ENCODE peak calls at places on chromosomes 11 and 22, in seven cellular contexts. D, U, Y, R, M, W and C are unnamed samples.

GRCh38 chr22:23054531-23055257 is 15.6 kb upstream of the GNAZ start:
- DNase-seq in R (no peak), D (no peak), U (no peak), Y (no peak), W (no peak), M (peak), C (no peak)

GRCh38 chr11:46285594-46286033 is 8.2 kb downstream of the CREB3L1 start:
- DNase-seq in M (no peak), R (no peak), Y (no peak), D (peak), W (no peak), U (no peak), C (no peak)

GRCh38 chr22:47837703-47838102 is 1075.3 kb downstream of the TBC1D22A start:
- DNase-seq in D (peak), U (no peak), M (peak), Y (no peak), R (no peak), W (no peak), C (peak)

GRCh38 chr11:71086687-71087258 is 165.6 kb downstream of the SHANK2 start:
- DNase-seq in R (no peak), W (no peak), Y (no peak), D (peak), U (peak), M (peak), C (peak)

GRCh38 chr22:26893034-26893710 is 235.8 kb downstream of the MIAT start:
- DNase-seq in U (no peak), R (no peak), M (no peak), Y (no peak), W (no peak), D (no peak), C (no peak)

GRCh38 chr11:88886796-88887195 is 179.0 kb downstream of the GRM5 start:
- DNase-seq in R (peak), D (peak), M (peak), U (peak), Y (no peak), W (no peak), C (peak)

GRCh38 chr11:46597155-46597554 is 3.3 kb upstream of the AMBRA1 start:
- DNase-seq in M (no peak), D (no peak), Y (no peak), W (no peak), U (no peak), R (no peak), C (no peak)

GRCh38 chr11:66417000-66417399 is 3.8 kb upstream of the NPAS4 start:
- DNase-seq in Y (no peak), R (no peak), M (no peak), U (no peak), W (no peak), D (no peak), C (peak)

GRCh38 chr11:15074206-15075161 is 1.1 kb downstream of the CALCB start:
- DNase-seq in Y (peak), W (peak), M (peak), U (peak), D (peak), R (peak), C (peak)

GRCh38 chr11:9613830-9614762 is 40.6 kb downstream of the WEE1 start:
- DNase-seq in Y (peak), R (peak), D (peak), U (peak), W (peak), M (peak), C (peak)

GRCh38 chr22:42468841-42469240 is 36.6 kb upstream of the NFAM1 start:
- DNase-seq in W (no peak), R (no peak), U (no peak), D (no peak), Y (no peak), M (no peak), C (no peak)

GRCh38 chr11:770642-771616 is 6.4 kb downstream of the GATD1 start:
- DNase-seq in R (no peak), Y (no peak), U (no peak), W (no peak), M (no peak), D (no peak), C (no peak)

GRCh38 chr11:114163830-114164401 is 104.4 kb downstream of the ZBTB16 start:
- DNase-seq in W (peak), M (no peak), U (peak), Y (no peak), D (peak), R (no peak), C (no peak)

GRCh38 chr11:77619576-77620198 is 17.9 kb downstream of the CLNS1A start:
- DNase-seq in U (peak), M (peak), W (no peak), R (no peak), D (peak), Y (no peak), C (no peak)

GRCh38 chr11:95791385-95792033 is 1.2 kb downstream of the CEP57 start:
- DNase-seq in M (no peak), W (no peak), U (no peak), R (no peak), Y (no peak), D (no peak), C (no peak)

GRCh38 chr22:20108757-20109230 is 7.1 kb upstream of the RANBP1 start:
- DNase-seq in W (no peak), D (no peak), Y (no peak), U (no peak), R (no peak), M (no peak), C (no peak)

GRCh38 chr11:130223291-130223971 is 63.8 kb downstream of the ST14 start:
- DNase-seq in R (no peak), Y (no peak), U (no peak), D (peak), W (no peak), M (no peak), C (peak)

GRCh38 chr11:17765381-17766359 is 31.1 kb downstream of the KCNC1 start:
- DNase-seq in M (peak), R (no peak), Y (no peak), D (no peak), U (no peak), W (no peak), C (peak)

GRCh38 chr22:35425971-35426800 is 26.2 kb downstream of the MCM5 start:
- DNase-seq in D (no peak), W (no peak), Y (no peak), U (no peak), R (no peak), M (no peak), C (no peak)
- TF ChIP-seq CTCF in D (no peak), W (no peak), Y (no peak), U (no peak), R (no peak), M (no peak), C (no peak)

GRCh38 chr11:122023614-122024250 is 92.3 kb downstream of the BLID start:
- DNase-seq in Y (no peak), M (no peak), R (no peak), U (no peak), W (no peak), D (no peak), C (no peak)

GRCh38 chr11:122022646-122023045 is 93.4 kb downstream of the BLID start:
- DNase-seq in W (no peak), U (no peak), M (no peak), R (no peak), D (no peak), Y (no peak), C (no peak)

GRCh38 chr11:122019908-122020694 is 95.9 kb downstream of the BLID start:
- DNase-seq in Y (no peak), W (no peak), D (no peak), M (no peak), U (no peak), R (no peak), C (no peak)

GRCh38 chr11:122024278-122024677 is 91.7 kb downstream of the BLID start:
- DNase-seq in Y (no peak), M (no peak), D (no peak), W (no peak), R (no peak), U (no peak), C (no peak)

GRCh38 chr11:122020902-122021301 is 95.1 kb downstream of the BLID start:
- DNase-seq in W (no peak), Y (no peak), U (no peak), D (peak), M (peak), R (no peak), C (no peak)
- TF ChIP-seq CTCF in W (peak), Y (no peak), U (peak), D (peak), M (no peak), R (peak), C (no peak)

DNA sequence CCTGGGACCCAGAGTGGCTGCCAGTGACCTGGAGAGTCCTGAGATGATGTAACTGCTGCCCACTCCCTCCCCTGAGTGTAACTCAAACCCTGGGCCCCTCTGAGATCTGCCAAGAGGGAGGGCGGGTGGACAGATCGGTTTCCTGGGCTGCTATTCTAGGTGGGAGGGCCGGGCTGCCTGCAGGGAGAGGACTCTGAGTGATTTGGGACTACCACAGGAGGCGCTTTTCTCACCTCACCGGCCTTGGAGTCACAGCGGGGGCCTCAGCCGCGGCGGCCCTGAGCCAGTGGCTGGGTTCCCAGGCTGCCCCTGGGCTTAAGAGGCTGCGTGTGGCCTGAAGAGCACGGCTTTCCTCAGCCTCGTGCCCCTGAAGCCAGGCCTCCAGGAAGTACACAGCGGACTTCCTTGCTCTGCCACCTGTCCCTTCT is 11.4 kb downstream of the RELT start:
- DNase-seq in M (no peak), R (no peak), W (no peak), Y (no peak), U (peak), D (no peak), C (no peak)
- TF ChIP-seq CTCF in M (no peak), R (no peak), W (no peak), Y (no peak), U (no peak), D (no peak), C (no peak)

GRCh38 chr11:79160786-79161403 is 279.9 kb downstream of the TENM4 start:
- DNase-seq in W (no peak), U (peak), D (peak), M (peak), R (no peak), Y (no peak), C (no peak)
- TF ChIP-seq CTCF in W (no peak), U (peak), D (peak), M (peak), R (no peak), Y (no peak), C (no peak)